ENCODE peak calls at places on chromosomes 13 and 19, in nine cellular contexts. O is tibial nerve, N is A549, E is H1, T is SK-N-SH, I is transverse colon, L is suprapubic skin, Z is stomach, S is esophagus muscularis mucosa. B is an unnamed sample.

GRCh38 chr13:66329988-66330429 is 900.1 kb downstream of the PCDH9 start:
- DNase-seq in Z (no peak), S (no peak), I (no peak), O (no peak), T (no peak), N (no peak), L (no peak), E (no peak), B (no peak)

GRCh38 chr13:28494861-28495585 is at the start of gene FLT1:
- DNase-seq in Z (peak; percentile 27), N (no peak), L (peak; percentile 70), E (peak; percentile 87), S (no peak), O (no peak), I (no peak), T (peak; percentile 41), B (peak; percentile 26)

GRCh38 chr13:110912651-110913051 is 2.2 kb downstream of the ANKRD10 start:
- DNase-seq in O (no peak), N (no peak), S (no peak), E (no peak), Z (no peak), I (no peak), T (no peak), L (no peak), B (peak; percentile 37)

GRCh38 chr19:18294467-18294864 is 13.0 kb upstream of the JUND start:
- DNase-seq in I (peak; percentile 69), Z (peak; percentile 66), L (peak; percentile 81), O (no peak), T (peak; percentile 83), S (no peak), E (no peak), N (no peak), B (peak; percentile 55)

GRCh38 chr19:10402441-10403038 is 802 bp downstream of the CDC37 start:
- DNase-seq in I (peak; percentile 45), O (no peak), N (no peak), Z (no peak), T (peak; percentile 76), E (no peak), L (no peak), S (no peak), B (no peak)

GRCh38 chr13:60654405-60654804 is 257.4 kb downstream of the TDRD3 start:
- DNase-seq in Z (peak; percentile 59), N (no peak), S (no peak), T (no peak), I (no peak), E (no peak), O (peak; percentile 44), L (no peak), B (no peak)

GRCh38 chr13:106033634-106034033 is 501.8 kb downstream of the EFNB2 start:
- DNase-seq in T (no peak), Z (no peak), E (no peak), O (no peak), I (no peak), S (no peak), L (no peak), N (peak; percentile 3), B (no peak)

GRCh38 chr13:47332149-47332548 is 435.3 kb upstream of the HTR2A start:
- DNase-seq in Z (no peak), S (no peak), E (no peak), I (no peak), L (no peak), O (no peak), T (no peak), N (no peak), B (no peak)

GRCh38 chr19:3577741-3578344 is 5.1 kb downstream of the HMG20B start:
- DNase-seq in T (peak; percentile 25), O (no peak), I (peak; percentile 73), S (no peak), N (no peak), E (peak; percentile 89), Z (no peak), L (peak; percentile 71), B (peak; percentile 52)

GRCh38 chr19:4474504-4475136 is 2.5 kb downstream of the HDGFL2 start:
- DNase-seq in Z (no peak), T (peak; percentile 95), N (peak; percentile 54), O (no peak), I (no peak), L (no peak), E (peak; percentile 79), S (no peak), B (no peak)

GRCh38 chr13:113741101-113741731 is 17.8 kb upstream of the TMEM255B start:
- DNase-seq in L (no peak), S (no peak), O (no peak), I (no peak), T (no peak), Z (no peak), E (no peak), N (no peak), B (no peak)

GRCh38 chr13:101915333-101915732 is 462.9 kb downstream of the ITGBL1 start:
- DNase-seq in N (no peak), T (peak; percentile 45), S (no peak), L (no peak), E (no peak), O (no peak), Z (no peak), I (no peak), B (no peak)

DNA sequence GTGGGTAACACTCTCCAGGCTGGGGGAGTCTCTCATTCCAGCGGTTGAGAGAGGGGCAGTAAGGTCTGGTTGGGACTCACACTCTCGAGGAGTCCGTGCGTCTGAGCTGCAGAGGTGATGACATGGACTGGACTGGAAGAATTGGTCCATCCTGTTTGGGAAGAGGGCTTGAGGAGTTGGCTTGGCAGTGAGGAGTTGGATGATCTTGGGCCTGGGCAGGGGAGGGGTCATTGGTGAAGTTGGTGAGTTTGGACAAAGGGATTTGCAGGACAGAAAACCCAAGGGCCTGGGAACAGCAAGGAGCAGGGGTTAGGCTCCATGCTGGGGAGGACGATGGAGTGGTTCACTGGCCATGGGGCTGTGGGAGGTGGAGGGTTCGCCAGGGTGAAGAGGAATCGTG is 3.7 kb downstream of the PPP1R37 start:
- DNase-seq in I (no peak), N (no peak), Z (no peak), E (no peak), S (no peak), T (no peak), L (no peak), O (no peak), B (no peak)
- H3K4me1 ChIP-seq in I (peaks cover 27% of the 10 kb centered on the region), N (peaks cover 60% of the 10 kb centered on the region), Z (peaks cover 81% of the 10 kb centered on the region), E (peaks cover 25% of the 10 kb centered on the region), S (peaks cover 62% of the 10 kb centered on the region), T (peaks cover 23% of the 10 kb centered on the region), L (peaks cover 86% of the 10 kb centered on the region), O (peaks cover 74% of the 10 kb centered on the region), B (peaks cover 31% of the 10 kb centered on the region)

GRCh38 chr13:109779876-109780516 is 6.4 kb downstream of the IRS2 start:
- DNase-seq in L (no peak), O (no peak), Z (no peak), T (peak; percentile 51), N (no peak), E (no peak), I (no peak), S (peak; percentile 55), B (no peak)

GRCh38 chr13:109779074-109779473 is 7.3 kb downstream of the IRS2 start:
- DNase-seq in Z (no peak), L (no peak), O (no peak), I (no peak), T (peak; percentile 36), N (no peak), E (no peak), S (peak; percentile 57), B (no peak)

GRCh38 chr13:109780880-109781383 is 5.5 kb downstream of the IRS2 start:
- DNase-seq in T (no peak), I (no peak), L (no peak), S (peak; percentile 60), O (no peak), Z (no peak), E (no peak), N (no peak), B (no peak)

GRCh38 chr13:109776575-109776974 is 9.8 kb downstream of the IRS2 start:
- DNase-seq in I (no peak), L (no peak), N (no peak), E (no peak), Z (no peak), O (no peak), T (no peak), S (no peak), B (no peak)

DNA sequence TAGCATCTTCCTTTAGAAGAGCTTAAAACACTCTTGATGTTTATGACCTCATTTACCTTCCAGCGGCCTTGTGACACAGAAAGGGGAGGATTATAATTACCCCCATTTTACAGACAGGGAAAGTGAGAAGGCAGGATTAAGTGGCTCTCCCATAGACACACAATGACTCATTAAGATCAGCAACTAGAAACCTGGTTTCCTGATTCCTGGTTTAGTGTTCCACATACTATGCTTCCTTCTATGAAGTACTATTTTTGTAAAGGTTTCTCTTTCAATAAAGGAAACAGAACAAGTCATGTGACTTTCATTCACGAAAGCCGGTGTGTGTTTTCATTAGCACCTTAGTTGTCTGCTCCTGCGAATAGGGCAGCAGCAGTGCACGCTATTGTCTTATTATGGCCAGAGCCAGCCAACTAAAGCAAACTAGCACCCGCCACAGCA is 8.3 kb downstream of the IRS2 start:
- DNase-seq in T (no peak), E (no peak), L (no peak), O (no peak), Z (peak; percentile 65), I (peak; percentile 33), S (peak; percentile 64), N (no peak), B (no peak)
- H3K4me3 ChIP-seq in T (peak overlapping the region; percentile 84), E (no peak overlapping the region), L (peak overlapping the region; percentile 84), O (peak overlapping the region; percentile 11), Z (no peak overlapping the region), I (no peak overlapping the region), S (peak overlapping the region; percentile 83), N (peak overlapping the region; percentile 89), B (peak overlapping the region; percentile 15)

GRCh38 chr19:15195381-15195964 is 5.3 kb downstream of the NOTCH3 start:
- DNase-seq in O (no peak), N (peak; percentile 33), Z (peak; percentile 56), L (peak; percentile 78), E (peak; percentile 78), T (peak; percentile 94), S (no peak), I (peak; percentile 29), B (peak; percentile 50)
- TF ChIP-seq EP300 in O (no peak), N (no peak), Z (no peak), L (no peak), E (no peak), T (no peak), S (no peak), I (no peak), B (no peak)

GRCh38 chr19:21264416-21264815 is 64.8 kb downstream of the ZNF708 start:
- DNase-seq in Z (no peak), L (no peak), T (no peak), N (no peak), E (no peak), O (no peak), I (no peak), S (no peak), B (peak; percentile 26)
- H3K4me1 ChIP-seq in Z (no peaks in the 10 kb centered on the region), L (no peaks in the 10 kb centered on the region), T (no peaks in the 10 kb centered on the region), N (no peaks in the 10 kb centered on the region), E (no peaks in the 10 kb centered on the region), O (no peaks in the 10 kb centered on the region), I (no peaks in the 10 kb centered on the region), S (no peaks in the 10 kb centered on the region), B (peaks cover 14% of the 10 kb centered on the region)